ENCODE peak calls at places on chromosomes 13 and 19, in nine cellular contexts. D, P, E, X, U, R, A, W and Q are unnamed samples.

GRCh38 chr13:87954116-87954515 is 282.9 kb downstream of the SLITRK5 start:
- DNase-seq in X (no peak), P (no peak), R (no peak), E (no peak), U (no peak), D (no peak), A (no peak), W (no peak), Q (no peak)

GRCh38 chr13:75425216-75426009 is 56.6 kb downstream of the TBC1D4 start:
- DNase-seq in U (no peak), P (no peak), A (no peak), E (peak; percentile 32), X (peak; percentile 15), W (no peak), R (no peak), D (no peak), Q (no peak)

GRCh38 chr19:55340784-55341147 is 1.1 kb downstream of the KMT5C start:
- DNase-seq in U (no peak), R (no peak), D (peak; percentile 55), P (no peak), X (no peak), A (no peak), E (no peak), W (no peak), Q (no peak)

GRCh38 chr13:92175330-92175729 is 776.9 kb downstream of the GPC5 start:
- DNase-seq in U (no peak), D (peak; percentile 59), W (no peak), X (no peak), R (no peak), E (peak; percentile 4), A (no peak), P (peak; percentile 33), Q (no peak)

GRCh38 chr19:6677924-6678689 is 8.1 kb upstream of the TNFSF14 start:
- DNase-seq in A (no peak), W (no peak), D (no peak), E (no peak), P (peak; percentile 18), R (peak; percentile 83), U (peak; percentile 58), X (no peak), Q (no peak)

GRCh38 chr13:113202912-113203311 is 5.6 kb downstream of the PCID2 start:
- DNase-seq in W (no peak), R (no peak), D (no peak), X (no peak), P (no peak), A (no peak), U (no peak), E (no peak), Q (no peak)

GRCh38 chr13:68378294-68378693 is 1148.2 kb upstream of the PCDH9 start:
- DNase-seq in E (no peak), U (no peak), R (no peak), A (no peak), X (no peak), D (no peak), P (no peak), W (no peak), Q (no peak)

GRCh38 chr13:106083620-106084350 is 451.7 kb downstream of the EFNB2 start:
- DNase-seq in A (no peak), W (no peak), E (peak; percentile 70), U (no peak), P (peak; percentile 19), D (peak; percentile 4), X (no peak), R (no peak), Q (no peak)

GRCh38 chr13:100675660-100676129 is 1.1 kb upstream of the TMTC4 start:
- DNase-seq in D (no peak), R (no peak), P (no peak), E (no peak), X (no peak), A (no peak), W (no peak), U (no peak), Q (no peak)

GRCh38 chr13:84460989-84461388 is 578.7 kb upstream of the SLITRK1 start:
- DNase-seq in D (no peak), W (no peak), P (no peak), E (no peak), R (no peak), U (no peak), X (no peak), A (no peak), Q (no peak)

GRCh38 chr19:5074418-5074817 is 105.5 kb downstream of the KDM4B start:
- DNase-seq in X (peak; percentile 42), D (no peak), W (no peak), U (no peak), E (no peak), A (no peak), P (no peak), R (no peak), Q (no peak)

GRCh38 chr19:18415177-18415867 is 3.9 kb upstream of the SSBP4 start:
- DNase-seq in A (peak; percentile 81), U (peak; percentile 80), E (no peak), X (no peak), D (no peak), W (no peak), R (peak; percentile 82), P (no peak), Q (peak; percentile 92)

GRCh38 chr13:41107584-41108014 is 25.0 kb downstream of the KBTBD6 start:
- DNase-seq in E (no peak), W (no peak), U (no peak), X (no peak), R (no peak), D (no peak), P (no peak), A (no peak), Q (no peak)

GRCh38 chr19:16285769-16286564 is 38.7 kb upstream of the KLF2 start:
- DNase-seq in D (peak; percentile 82), X (no peak), W (peak; percentile 5), E (no peak), A (no peak), P (no peak), R (no peak), U (no peak), Q (no peak)

GRCh38 chr13:27679896-27680295 is 58.2 kb downstream of the POLR1D start:
- DNase-seq in P (no peak), D (no peak), E (no peak), A (no peak), X (no peak), U (no peak), W (no peak), R (no peak), Q (no peak)

GRCh38 chr19:15264061-15264932 is 32.0 kb upstream of the EPHX3 start:
- DNase-seq in X (peak; percentile 61), R (peak; percentile 88), A (peak; percentile 77), D (peak; percentile 25), E (peak; percentile 69), P (peak; percentile 64), U (no peak), W (peak; percentile 36), Q (peak; percentile 93)

GRCh38 chr19:56538761-56539263 is at the start of gene ZFP28:
- DNase-seq in W (peak; percentile 69), P (no peak), E (no peak), R (peak; percentile 94), U (peak; percentile 82), X (no peak), A (peak; percentile 89), D (peak; percentile 71), Q (no peak)

GRCh38 chr13:40984670-40985366 is 34.3 kb downstream of the ELF1 start:
- DNase-seq in X (peak; percentile 43), P (no peak), W (no peak), D (no peak), E (no peak), A (no peak), U (no peak), R (no peak), Q (no peak)

GRCh38 chr13:43528992-43529391 is 257.8 kb downstream of the ENOX1 start:
- DNase-seq in A (no peak), W (no peak), P (no peak), D (no peak), U (no peak), X (no peak), R (no peak), E (no peak), Q (no peak)